ENCODE peak calls at places on chromosomes 2 and 18, in four cellular contexts. One of them, this sample, is unnamed.
A peak's percentile ranks its signal among the peaks of the same experiment; 100 is the strongest.

GRCh38 chr18:75290737-75291358 is 80.3 kb downstream of the TSHZ1 start:
- DNase-seq in HCT116: no peak
- DNase-seq in SK-N-SH: no peak
- DNase-seq in GM12878: no peak
- DNase-seq in this sample: no peak

GRCh38 chr2:125681576-125681975 is 974.4 kb upstream of the GYPC start:
- DNase-seq in HCT116: no peak
- DNase-seq in SK-N-SH: no peak
- DNase-seq in GM12878: no peak
- DNase-seq in this sample: no peak

GRCh38 chr2:202036601-202037037 is 3.0 kb downstream of the FZD7 start:
- DNase-seq in HCT116: no peak
- DNase-seq in SK-N-SH: peak; percentile 54
- DNase-seq in GM12878: no peak
- DNase-seq in this sample: peak; percentile 75

GRCh38 chr2:202109139-202109736 is 36.2 kb downstream of the KIAA2012 start:
- DNase-seq in HCT116: no peak
- DNase-seq in SK-N-SH: no peak
- DNase-seq in GM12878: no peak
- DNase-seq in this sample: no peak

GRCh38 chr18:29749699-29750098 is 1292.8 kb downstream of the DSC3 start:
- DNase-seq in HCT116: no peak
- DNase-seq in SK-N-SH: no peak
- DNase-seq in GM12878: no peak
- DNase-seq in this sample: no peak

GRCh38 chr2:191571163-191571769 is 106.7 kb upstream of the NABP1 start:
- DNase-seq in HCT116: peak; percentile 36
- DNase-seq in SK-N-SH: no peak
- DNase-seq in GM12878: no peak
- DNase-seq in this sample: no peak

GRCh38 chr2:162114291-162114690 is 37.8 kb downstream of the GCG start:
- DNase-seq in HCT116: no peak
- DNase-seq in SK-N-SH: no peak
- DNase-seq in GM12878: no peak
- DNase-seq in this sample: no peak

GRCh38 chr2:177187631-177188312 is 24.8 kb upstream of the HNRNPA3 start:
- DNase-seq in HCT116: peak; percentile 45
- DNase-seq in SK-N-SH: no peak
- DNase-seq in GM12878: no peak
- DNase-seq in this sample: no peak

GRCh38 chr2:131094655-131095281 is 1.5 kb upstream of the FAM168B start:
- DNase-seq in HCT116: no peak
- DNase-seq in SK-N-SH: no peak
- DNase-seq in GM12878: no peak
- DNase-seq in this sample: no peak

GRCh38 chr2:240840435-240841060 is 20.5 kb upstream of the KIF1A start:
- DNase-seq in HCT116: peak; percentile 53
- DNase-seq in SK-N-SH: peak; percentile 96
- DNase-seq in GM12878: no peak
- DNase-seq in this sample: no peak

GRCh38 chr2:143608758-143609157 is 479.5 kb downstream of the ARHGAP15 start:
- DNase-seq in HCT116: no peak
- DNase-seq in SK-N-SH: peak; percentile 2
- DNase-seq in GM12878: no peak
- DNase-seq in this sample: no peak

GRCh38 chr2:227238242-227239237 is 74.1 kb downstream of the COL4A3 start:
- DNase-seq in HCT116: peak; percentile 41
- DNase-seq in SK-N-SH: peak; percentile 45
- DNase-seq in GM12878: peak; percentile 21
- DNase-seq in this sample: peak; percentile 75

GRCh38 chr2:56185582-56186046 is 1.8 kb downstream of the CCDC85A start:
- DNase-seq in HCT116: no peak
- DNase-seq in SK-N-SH: no peak
- DNase-seq in GM12878: no peak
- DNase-seq in this sample: no peak

DNA sequence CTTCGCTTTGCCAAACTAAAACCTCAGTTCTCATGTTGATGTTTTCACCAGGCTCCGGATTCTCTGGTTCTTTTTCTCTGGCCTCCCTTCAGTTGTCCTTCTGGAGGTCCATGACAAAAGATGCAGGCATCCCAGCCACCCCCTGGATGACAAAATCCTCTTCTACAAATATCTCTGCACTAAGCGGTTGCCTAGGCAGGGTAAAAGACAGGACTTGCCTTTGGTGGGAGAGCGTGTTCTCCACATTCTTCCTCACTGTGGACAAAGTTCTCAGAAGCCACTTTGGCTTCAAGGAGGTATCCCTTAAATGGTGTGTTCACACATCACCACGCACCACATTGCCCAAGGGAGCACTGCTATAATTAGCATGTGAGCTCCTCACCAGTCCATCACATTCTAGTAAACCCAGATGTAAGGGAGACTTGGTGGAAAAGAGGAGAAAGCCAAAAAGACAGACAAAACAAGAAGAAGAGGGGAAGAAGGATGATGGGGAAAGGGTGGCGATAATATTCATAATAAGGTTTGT is 23.6 kb upstream of the MRPL33 start:
- DNase-seq in HCT116: no peak
- DNase-seq in SK-N-SH: no peak
- DNase-seq in GM12878: no peak
- DNase-seq in this sample: no peak
- H3K4me1 ChIP-seq in HCT116: peaks cover 6% of the 10 kb centered on the region
- H3K4me1 ChIP-seq in SK-N-SH: no peaks in the 10 kb centered on the region
- H3K4me1 ChIP-seq in GM12878: no peaks in the 10 kb centered on the region
- H3K4me1 ChIP-seq in this sample: no peaks in the 10 kb centered on the region

DNA sequence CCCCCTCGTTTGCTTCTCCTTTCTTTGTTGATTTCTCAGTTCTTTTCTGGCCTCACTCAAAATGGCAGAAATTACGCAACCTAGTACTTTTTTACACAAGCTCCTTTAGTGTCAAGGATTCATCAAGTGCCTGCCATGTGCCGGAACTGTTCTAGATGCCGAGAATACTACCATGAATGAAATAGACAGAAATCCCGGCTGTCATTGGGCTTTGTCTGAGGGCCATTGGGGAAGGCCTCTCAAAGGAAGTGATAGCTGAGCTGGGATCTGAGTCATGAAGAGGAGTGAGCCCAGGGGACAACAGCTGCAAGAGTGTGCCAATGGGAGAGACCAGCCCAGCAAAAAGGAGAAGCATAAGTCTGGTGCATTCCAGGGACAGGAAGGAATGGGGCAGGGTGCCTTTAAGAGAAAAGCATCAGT is 34.3 kb upstream of the PPP1CB start:
- DNase-seq in HCT116: peak; percentile 67
- DNase-seq in SK-N-SH: no peak
- DNase-seq in GM12878: no peak
- DNase-seq in this sample: peak; percentile 77
- H3K4me3 ChIP-seq in HCT116: no peak overlapping the region
- H3K4me3 ChIP-seq in SK-N-SH: no peak overlapping the region
- H3K4me3 ChIP-seq in GM12878: no peak overlapping the region
- H3K4me3 ChIP-seq in this sample: no peak overlapping the region

GRCh38 chr2:174965992-174966789 is 39.0 kb downstream of the CHN1 start:
- DNase-seq in HCT116: no peak
- DNase-seq in SK-N-SH: no peak
- DNase-seq in GM12878: no peak
- DNase-seq in this sample: no peak
- TF ChIP-seq POLR2AphosphoS5 in HCT116: no peak
- TF ChIP-seq POLR2AphosphoS5 in SK-N-SH: no peak
- TF ChIP-seq POLR2AphosphoS5 in GM12878: no peak
- TF ChIP-seq POLR2AphosphoS5 in this sample: no peak

DNA sequence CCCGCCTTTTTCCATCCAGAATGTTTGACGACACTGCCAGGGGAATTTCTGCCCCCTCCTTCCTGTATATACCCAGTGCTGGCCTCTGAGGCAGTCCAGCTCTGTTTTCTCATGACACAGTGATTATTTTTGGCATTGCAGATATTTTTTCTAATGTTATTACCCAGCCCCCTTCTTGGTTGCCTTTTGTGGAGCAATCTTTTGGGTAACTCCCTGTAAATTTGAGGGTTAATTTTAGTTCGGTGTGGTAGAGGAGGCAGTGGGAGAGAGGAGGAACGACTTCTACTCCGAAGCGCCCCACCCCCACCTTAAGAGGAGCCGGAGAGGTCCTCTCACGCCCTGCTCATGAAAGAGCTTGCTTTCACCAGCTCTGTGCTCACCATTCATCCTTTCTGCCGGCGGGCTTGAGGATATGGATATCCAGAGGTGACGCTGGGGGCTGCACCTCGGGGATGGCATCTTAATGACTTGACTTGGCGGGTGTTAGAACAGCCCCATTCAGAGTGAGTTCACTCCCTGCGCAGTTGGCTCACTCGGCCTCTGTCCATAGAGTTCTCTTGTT is 38.3 kb downstream of the EPAS1 start:
- DNase-seq in HCT116: no peak
- DNase-seq in SK-N-SH: no peak
- DNase-seq in GM12878: no peak
- DNase-seq in this sample: peak; percentile 80
- H3K4me1 ChIP-seq in HCT116: no peaks in the 10 kb centered on the region
- H3K4me1 ChIP-seq in SK-N-SH: peaks cover 86% of the 10 kb centered on the region
- H3K4me1 ChIP-seq in GM12878: no peaks in the 10 kb centered on the region
- H3K4me1 ChIP-seq in this sample: peaks cover 69% of the 10 kb centered on the region

GRCh38 chr2:239304533-239305221 is 96.1 kb downstream of the HDAC4 start:
- DNase-seq in HCT116: no peak
- DNase-seq in SK-N-SH: no peak
- DNase-seq in GM12878: no peak
- DNase-seq in this sample: peak; percentile 78

GRCh38 chr2:239305222-239305575 is 95.6 kb downstream of the HDAC4 start:
- DNase-seq in HCT116: no peak
- DNase-seq in SK-N-SH: peak; percentile 77
- DNase-seq in GM12878: no peak
- DNase-seq in this sample: peak; percentile 76

GRCh38 chr2:239302083-239302807 is 98.6 kb downstream of the HDAC4 start:
- DNase-seq in HCT116: no peak
- DNase-seq in SK-N-SH: no peak
- DNase-seq in GM12878: no peak
- DNase-seq in this sample: peak; percentile 72

GRCh38 chr2:239302808-239303557 is 97.8 kb downstream of the HDAC4 start:
- DNase-seq in HCT116: no peak
- DNase-seq in SK-N-SH: no peak
- DNase-seq in GM12878: no peak
- DNase-seq in this sample: peak; percentile 72

DNA sequence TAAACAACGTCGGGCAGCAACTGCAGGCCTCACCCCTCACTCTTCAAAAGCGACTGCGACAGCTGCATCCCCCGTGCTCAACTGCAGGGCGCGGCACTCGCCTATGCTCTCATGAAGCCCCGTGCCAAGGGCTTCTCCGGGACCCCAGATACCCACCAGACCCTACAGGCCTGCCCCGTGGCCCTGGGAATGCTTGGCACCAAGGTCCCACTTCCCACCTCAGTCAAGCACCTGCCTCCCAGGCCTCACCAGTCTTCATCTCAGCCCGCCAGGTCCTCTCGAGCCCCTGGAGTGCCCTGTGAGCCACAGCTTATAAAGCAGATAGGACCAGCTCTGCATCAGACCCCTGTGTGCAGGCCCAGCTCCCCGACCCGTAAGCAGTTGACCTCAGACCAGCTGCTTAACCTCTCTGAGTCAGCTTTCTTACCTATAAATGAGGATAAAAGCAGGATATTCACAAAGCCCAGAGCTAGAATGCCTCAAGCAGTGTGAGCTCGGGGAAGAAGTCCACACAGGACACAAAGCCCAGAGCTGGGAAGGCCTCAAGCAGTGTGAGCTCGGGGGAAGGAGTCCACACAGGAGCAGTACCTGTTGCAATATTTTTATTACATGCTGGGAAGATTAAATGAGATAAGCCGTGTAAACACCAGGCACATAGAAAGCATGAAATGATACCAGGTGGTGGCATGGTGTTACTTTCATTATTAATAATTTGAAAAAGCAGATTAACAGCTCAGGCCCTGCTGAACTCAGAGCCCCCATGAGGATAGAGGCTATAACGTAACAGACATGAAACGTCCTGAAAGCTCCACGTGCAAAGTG is 96.9 kb downstream of the HDAC4 start:
- DNase-seq in HCT116: no peak
- DNase-seq in SK-N-SH: no peak
- DNase-seq in GM12878: no peak
- DNase-seq in this sample: peak; percentile 68
- H3K4me3 ChIP-seq in HCT116: no peak overlapping the region
- H3K4me3 ChIP-seq in SK-N-SH: no peak overlapping the region
- H3K4me3 ChIP-seq in GM12878: no peak overlapping the region
- H3K4me3 ChIP-seq in this sample: no peak overlapping the region

GRCh38 chr18:6342990-6343389 is 71.7 kb downstream of the L3MBTL4 start:
- DNase-seq in HCT116: no peak
- DNase-seq in SK-N-SH: no peak
- DNase-seq in GM12878: no peak
- DNase-seq in this sample: no peak
- TF ChIP-seq POLR2AphosphoS5 in HCT116: no peak
- TF ChIP-seq POLR2AphosphoS5 in SK-N-SH: no peak
- TF ChIP-seq POLR2AphosphoS5 in GM12878: no peak
- TF ChIP-seq POLR2AphosphoS5 in this sample: no peak

GRCh38 chr2:30239308-30240161 is 8.2 kb downstream of the LBH start:
- DNase-seq in HCT116: peak; percentile 55
- DNase-seq in SK-N-SH: peak; percentile 86
- DNase-seq in GM12878: no peak
- DNase-seq in this sample: peak; percentile 91

GRCh38 chr2:30238143-30238800 is 6.9 kb downstream of the LBH start:
- DNase-seq in HCT116: no peak
- DNase-seq in SK-N-SH: no peak
- DNase-seq in GM12878: no peak
- DNase-seq in this sample: peak; percentile 58

GRCh38 chr2:30235859-30236535 is 4.7 kb downstream of the LBH start:
- DNase-seq in HCT116: no peak
- DNase-seq in SK-N-SH: no peak
- DNase-seq in GM12878: no peak
- DNase-seq in this sample: peak; percentile 55

GRCh38 chr2:30236591-30237245 is 5.4 kb downstream of the LBH start:
- DNase-seq in HCT116: no peak
- DNase-seq in SK-N-SH: no peak
- DNase-seq in GM12878: no peak
- DNase-seq in this sample: peak; percentile 60

GRCh38 chr2:30237346-30238142 is 6.2 kb downstream of the LBH start:
- DNase-seq in HCT116: no peak
- DNase-seq in SK-N-SH: no peak
- DNase-seq in GM12878: no peak
- DNase-seq in this sample: peak; percentile 51
- H3K4me1 ChIP-seq in HCT116: no peaks in the 10 kb centered on the region
- H3K4me1 ChIP-seq in SK-N-SH: peaks cover 9% of the 10 kb centered on the region
- H3K4me1 ChIP-seq in GM12878: peaks cover 35% of the 10 kb centered on the region
- H3K4me1 ChIP-seq in this sample: no peaks in the 10 kb centered on the region